ENCODE peak calls at places on chromosomes 4 and X, in six cellular contexts. I is thoracic aorta; F is mammary epithelial cell; X is aorta; N is breast epithelium; B is CD4-positive, CD25-positive, alpha-beta regulatory T cell. M is an unnamed sample. For H3K27me3 and H3K4me1, the result is how much of the 10 kb centered on the place peaks cover.

GRCh38 chrX:123975180-123975579 is 13.7 kb downstream of the STAG2 start:
- DNase-seq in I (no peak), F (peak), X (no peak), N (no peak), B (no peak), M (no peak)

GRCh38 chr4:6730603-6731300 is 14.8 kb downstream of the BLOC1S4 start:
- DNase-seq in I (no peak), F (no peak), X (no peak), N (no peak), B (no peak), M (no peak)

GRCh38 chr4:168648929-168649328 is 152.1 kb downstream of the PALLD start:
- DNase-seq in I (no peak), F (peak), X (no peak), N (no peak), B (no peak), M (peak)

GRCh38 chr4:123547167-123547817 is 150.7 kb downstream of the SPRY1 start:
- DNase-seq in I (no peak), F (peak), X (no peak), N (peak), B (no peak), M (peak)

GRCh38 chr4:161564230-161564834 is 599.5 kb downstream of the FSTL5 start:
- DNase-seq in I (no peak), F (no peak), X (no peak), N (no peak), B (no peak), M (no peak)

GRCh38 chrX:133159205-133159604 is 58.9 kb downstream of the TFDP3 start:
- DNase-seq in I (no peak), F (no peak), X (no peak), N (no peak), B (no peak), M (no peak)

GRCh38 chr4:7518871-7519637 is 84.3 kb upstream of the PSAPL1 start:
- DNase-seq in I (no peak), F (no peak), X (no peak), N (no peak), B (no peak), M (no peak)

GRCh38 chrX:95949588-95949987 is 735.1 kb upstream of the DIAPH2 start:
- DNase-seq in I (no peak), F (no peak), X (no peak), N (no peak), B (no peak), M (peak)

GRCh38 chr4:77174426-77174825 is 17.4 kb downstream of the CCNG2 start:
- DNase-seq in I (no peak), F (no peak), X (no peak), N (no peak), B (no peak), M (peak)

GRCh38 chrX:136909706-136910564 is 29.4 kb upstream of the RBMX start:
- DNase-seq in I (peak), F (peak), X (peak), N (peak), B (peak), M (peak)

GRCh38 chr4:126306152-126306869 is 991.6 kb downstream of the FAT4 start:
- DNase-seq in I (no peak), F (no peak), X (peak), N (no peak), B (no peak), M (no peak)

GRCh38 chr4:161448550-161449180 is 715.1 kb downstream of the FSTL5 start:
- DNase-seq in I (no peak), F (peak), X (no peak), N (no peak), B (no peak), M (peak)

GRCh38 chr4:185657699-185658098 is 122.4 kb upstream of the PDLIM3 start:
- DNase-seq in I (no peak), F (no peak), X (no peak), N (no peak), B (no peak), M (no peak)

GRCh38 chr4:143586080-143586479 is 72.6 kb downstream of the SMARCA5 start:
- DNase-seq in I (no peak), F (no peak), X (no peak), N (no peak), B (no peak), M (no peak)

GRCh38 chr4:109359040-109359646 is 56.7 kb upstream of the COL25A1 start:
- DNase-seq in I (no peak), F (no peak), X (no peak), N (no peak), B (no peak), M (no peak)

GRCh38 chrX:120014354-120015129 is 62.9 kb downstream of the RHOXF2B start:
- DNase-seq in I (no peak), F (no peak), X (no peak), N (no peak), B (no peak), M (no peak)

GRCh38 chr4:138686078-138686477 is 329.5 kb upstream of the NOCT start:
- DNase-seq in I (no peak), F (no peak), X (peak), N (peak), B (no peak), M (no peak)

GRCh38 chr4:70802923-70803605 is 36.6 kb downstream of the GRSF1 start:
- DNase-seq in I (no peak), F (no peak), X (no peak), N (no peak), B (no peak), M (no peak)

GRCh38 chr4:70559216-70559830 is 32.7 kb upstream of the AMBN start:
- DNase-seq in I (no peak), F (peak), X (no peak), N (no peak), B (no peak), M (peak)

DNA sequence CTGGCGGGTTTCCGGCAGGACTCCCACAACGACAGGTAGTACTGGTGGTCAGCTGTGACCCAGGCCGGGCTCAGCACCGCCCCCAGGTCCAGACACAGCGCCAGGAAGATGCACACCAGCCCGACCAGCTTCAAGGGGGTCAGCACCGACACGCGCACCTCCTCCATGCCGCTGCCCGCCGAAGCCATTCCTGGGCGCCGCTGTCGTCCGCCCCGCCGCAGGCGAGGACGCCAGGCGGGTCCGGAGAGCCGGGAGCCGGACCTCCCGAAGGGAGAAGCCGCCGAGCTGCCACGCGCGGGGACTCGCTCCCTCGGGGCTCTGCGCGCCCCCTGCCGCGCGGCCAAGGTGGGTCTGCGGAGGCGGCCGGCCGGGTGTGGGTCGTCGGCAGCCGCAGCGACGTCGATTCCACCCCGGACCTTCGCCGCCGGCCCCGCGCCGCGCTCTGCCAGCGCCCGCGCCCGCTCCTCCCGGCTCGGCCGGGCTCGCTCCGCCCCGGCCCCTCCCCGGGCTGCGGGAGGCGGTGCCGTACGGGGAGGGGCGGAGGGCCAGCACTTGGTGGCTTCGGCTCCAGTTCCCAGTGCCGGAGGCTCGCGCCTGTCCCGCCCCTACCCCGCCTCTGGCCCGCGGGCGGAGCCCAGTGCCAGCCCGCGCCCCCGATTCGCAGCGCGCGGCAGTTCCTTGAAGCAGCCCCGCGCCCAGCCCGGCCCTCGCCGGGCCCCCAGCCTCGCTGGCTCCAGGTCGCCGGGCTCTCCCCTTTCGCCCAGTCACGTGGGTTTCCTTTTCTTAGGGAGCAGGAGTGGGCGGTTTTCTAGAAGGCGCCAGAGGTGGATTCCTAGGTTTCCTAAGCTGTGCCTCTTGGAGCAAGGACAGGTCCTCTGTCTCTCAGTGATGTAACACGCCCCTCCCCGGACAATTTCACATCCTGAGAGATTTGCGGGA is at the start of gene TMEM47:
- DNase-seq in I (no peak), F (peak), X (peak), N (peak), B (no peak), M (peak)
- H3K27ac ChIP-seq in I (peak), F (peak), X (peak), N (peak), B (no peak), M (no peak)

DNA sequence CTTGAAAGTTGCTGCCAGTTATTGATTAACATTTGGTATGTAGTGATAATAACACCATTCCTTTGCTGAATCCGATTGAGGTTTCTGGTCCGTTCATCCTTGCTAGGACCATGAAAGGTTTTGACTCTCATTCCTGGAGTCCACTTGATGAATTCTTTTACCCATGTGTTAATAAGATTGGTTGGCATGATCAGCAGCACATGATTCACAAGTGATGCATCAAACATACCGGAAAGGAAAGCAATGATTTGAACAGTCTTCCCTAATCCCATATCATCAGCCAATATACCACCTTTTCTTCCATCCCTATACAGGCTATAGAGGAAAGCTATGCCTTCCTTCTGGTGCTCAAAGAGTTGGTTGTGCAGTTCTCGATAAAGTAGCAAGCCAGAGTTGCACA is 26.6 kb downstream of the PIN4 start:
- DNase-seq in I (no peak), F (no peak), X (no peak), N (no peak), B (no peak), M (no peak)
- H3K27me3 ChIP-seq in I (under half), F (under half), X (under half), N (under half), B (under half), M (under half)

DNA sequence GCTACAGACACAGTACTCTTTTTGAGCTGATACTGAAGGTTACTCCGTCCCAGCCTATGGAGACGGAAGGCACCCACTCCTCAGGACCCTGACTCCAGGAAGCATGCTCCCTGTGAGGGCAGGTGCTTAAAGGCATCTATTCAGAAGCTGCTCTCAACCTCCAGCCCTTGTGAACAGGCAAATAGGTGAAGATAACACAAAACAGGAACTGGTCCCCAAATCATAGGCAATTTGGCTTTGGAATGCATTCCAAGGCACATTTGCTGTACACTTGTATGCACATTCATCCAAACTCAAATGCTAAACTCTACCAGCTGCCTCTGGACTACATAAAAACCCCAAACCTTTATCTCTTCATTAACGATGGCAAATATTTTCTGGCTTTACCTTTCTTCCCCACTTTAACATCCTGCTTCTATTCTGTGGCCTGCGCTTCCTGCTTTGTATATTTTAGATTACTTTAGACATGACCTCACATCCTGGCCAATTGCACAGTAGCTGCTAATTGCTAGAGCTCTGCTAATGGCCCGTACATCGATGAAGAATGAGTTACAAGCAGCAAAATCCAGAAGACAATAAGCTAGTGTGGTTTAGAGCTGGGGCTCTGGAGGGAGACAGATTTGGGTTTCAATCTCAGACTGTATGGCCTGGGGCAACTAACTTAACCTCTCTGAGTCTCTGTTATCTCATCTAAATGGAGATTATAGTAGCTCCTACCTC is 3.2 kb downstream of the SEL1L3 start:
- DNase-seq in I (no peak), F (no peak), X (no peak), N (no peak), B (peak), M (no peak)
- H3K4me1 ChIP-seq in I (under half), F (under half), X (under half), N (under half), B (half or more), M (under half)

GRCh38 chr4:4575284-4576211 is 33.7 kb upstream of the STX18 start:
- DNase-seq in I (peak), F (no peak), X (peak), N (no peak), B (peak), M (no peak)
- H3K27ac ChIP-seq in I (peak), F (no peak), X (no peak), N (peak), B (no peak), M (peak)

GRCh38 chr4:115325836-115326235 is 212.4 kb upstream of the NDST4 start:
- DNase-seq in I (no peak), F (no peak), X (no peak), N (no peak), B (no peak), M (no peak)

GRCh38 chr4:115332078-115332477 is 218.7 kb upstream of the NDST4 start:
- DNase-seq in I (no peak), F (no peak), X (no peak), N (no peak), B (no peak), M (no peak)

GRCh38 chr4:115334736-115335411 is 221.5 kb upstream of the NDST4 start:
- DNase-seq in I (no peak), F (no peak), X (no peak), N (no peak), B (no peak), M (no peak)

DNA sequence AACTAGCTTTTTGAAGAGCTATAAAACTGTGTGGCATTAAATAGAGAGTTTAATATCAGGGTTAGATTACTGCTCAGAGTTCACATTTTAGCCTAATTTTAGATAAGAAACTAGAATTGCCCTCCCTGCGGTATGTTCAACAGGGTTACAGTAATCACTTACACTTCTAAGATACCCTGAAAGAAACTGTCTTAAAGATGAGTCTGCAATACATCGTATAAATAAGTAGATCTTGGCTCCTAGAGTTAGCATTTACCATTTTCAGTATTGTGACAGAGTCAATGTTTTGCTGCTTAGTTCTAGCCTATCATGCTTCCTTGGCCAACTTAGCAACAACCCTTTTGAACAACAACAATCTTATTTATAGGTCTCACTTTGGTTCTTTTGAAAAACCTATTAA is 217.8 kb upstream of the NDST4 start:
- DNase-seq in I (no peak), F (no peak), X (no peak), N (no peak), B (no peak), M (no peak)
- H3K27me3 ChIP-seq in I (under half), F (under half), X (under half), N (under half), B (under half), M (under half)